ENCODE peak calls at places on chromosomes 16 and 17, in four cellular contexts. G is IMR-90, H is mesendoderm, Z is H1. P is an unnamed sample.

GRCh38 chr16:16127469-16128116 is 95.7 kb downstream of the ABCC6 start:
- DNase-seq in G (peak), H (peak), Z (peak), P (peak)

GRCh38 chr16:81677375-81677737 is 101.7 kb upstream of the PLCG2 start:
- DNase-seq in G (no peak), H (no peak), Z (no peak), P (no peak)

GRCh38 chr17:65532491-65532890 is 29.0 kb downstream of the AXIN2 start:
- DNase-seq in G (no peak), H (no peak), Z (no peak), P (no peak)

GRCh38 chr16:80687606-80688005 is 116.8 kb downstream of the CDYL2 start:
- DNase-seq in G (peak), H (no peak), Z (no peak), P (no peak)

GRCh38 chr16:28326881-28327610 is 34.7 kb downstream of the SBK1 start:
- DNase-seq in G (peak), H (peak), Z (no peak), P (peak)

GRCh38 chr17:48494335-48494734 is 36.5 kb downstream of the HOXB1 start:
- DNase-seq in G (peak), H (no peak), Z (no peak), P (no peak)

GRCh38 chr16:66382171-66382965 is 15.9 kb downstream of the CDH5 start:
- DNase-seq in G (peak), H (peak), Z (peak), P (peak)

GRCh38 chr17:59154335-59154720 is 658 bp downstream of the SKA2 start:
- DNase-seq in G (peak), H (peak), Z (no peak), P (no peak)

GRCh38 chr17:43579570-43580140 is 33.5 kb upstream of the ETV4 start:
- DNase-seq in G (peak), H (no peak), Z (no peak), P (no peak)

GRCh38 chr16:46812781-46813555 is 18.0 kb downstream of the C16orf87 start:
- DNase-seq in G (no peak), H (no peak), Z (no peak), P (no peak)

GRCh38 chr17:45108051-45108450 is 24.3 kb downstream of the PLCD3 start:
- DNase-seq in G (no peak), H (no peak), Z (no peak), P (no peak)
- H3K56ac ChIP-seq in G (no peak), H (no peak), Z (no peak), P (no peak)

GRCh38 chr17:80769516-80769915 is 222.1 kb upstream of the CHMP6 start:
- DNase-seq in G (no peak), H (no peak), Z (no peak), P (no peak)

GRCh38 chr17:80768936-80769335 is 222.7 kb upstream of the CHMP6 start:
- DNase-seq in G (no peak), H (no peak), Z (no peak), P (no peak)

GRCh38 chr17:80771612-80772005 is 220.0 kb upstream of the CHMP6 start:
- DNase-seq in G (no peak), H (no peak), Z (no peak), P (peak)

GRCh38 chr17:80770881-80771611 is 220.6 kb upstream of the CHMP6 start:
- DNase-seq in G (no peak), H (no peak), Z (no peak), P (peak)

GRCh38 chr17:80769936-80770625 is 221.6 kb upstream of the CHMP6 start:
- DNase-seq in G (no peak), H (no peak), Z (no peak), P (no peak)
- H3K56ac ChIP-seq in G (no peak), H (no peak), Z (no peak), P (no peak)

GRCh38 chr17:49749730-49750129 is 14.2 kb downstream of the FAM117A start:
- DNase-seq in G (no peak), H (no peak), Z (no peak), P (no peak)
- H3K56ac ChIP-seq in G (no peak), H (no peak), Z (no peak), P (no peak)

GRCh38 chr16:85200471-85201278 is 88.4 kb upstream of the CIBAR2 start:
- DNase-seq in G (no peak), H (no peak), Z (no peak), P (no peak)
- H3K56ac ChIP-seq in G (peak), H (no peak), Z (no peak), P (no peak)

DNA sequence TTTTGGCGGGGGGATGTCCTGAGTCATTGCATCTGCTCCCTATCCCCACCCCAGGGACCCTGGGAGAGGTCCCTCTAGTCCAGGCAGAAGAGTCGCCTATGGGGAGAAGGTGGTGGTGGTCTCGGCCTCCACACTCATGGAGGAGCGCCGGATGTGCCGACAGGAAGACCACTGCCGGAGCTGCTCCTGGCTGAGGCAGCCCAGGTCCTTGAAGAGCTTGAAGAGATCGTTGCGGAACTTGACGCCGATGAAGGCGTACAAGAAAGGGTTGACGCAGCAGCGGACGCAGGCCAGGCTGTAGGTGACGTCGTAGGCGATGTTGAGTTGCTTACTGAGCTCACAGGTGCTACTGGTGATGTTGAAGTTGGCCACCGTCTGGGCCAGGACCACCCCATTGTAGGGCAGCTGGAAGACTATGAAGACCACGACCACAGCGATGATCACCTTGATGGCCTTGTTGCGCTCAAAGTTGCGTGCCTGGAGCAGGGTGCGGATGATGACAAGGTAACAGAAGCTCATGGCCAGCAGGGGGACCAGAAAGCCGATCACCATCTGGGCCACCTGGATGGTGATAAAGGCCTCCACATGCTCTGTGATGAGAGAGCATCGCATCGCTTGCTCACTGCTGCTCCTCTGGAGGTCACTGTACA is 10.5 kb downstream of the CCR7 start:
- DNase-seq in G (no peak), H (no peak), Z (no peak), P (peak)
- H3K56ac ChIP-seq in G (no peak), H (no peak), Z (no peak), P (no peak)

GRCh38 chr17:63106050-63106449 is 140.0 kb downstream of the TANC2 start:
- DNase-seq in G (no peak), H (no peak), Z (no peak), P (no peak)
- H3K56ac ChIP-seq in G (no peak), H (no peak), Z (no peak), P (no peak)

DNA sequence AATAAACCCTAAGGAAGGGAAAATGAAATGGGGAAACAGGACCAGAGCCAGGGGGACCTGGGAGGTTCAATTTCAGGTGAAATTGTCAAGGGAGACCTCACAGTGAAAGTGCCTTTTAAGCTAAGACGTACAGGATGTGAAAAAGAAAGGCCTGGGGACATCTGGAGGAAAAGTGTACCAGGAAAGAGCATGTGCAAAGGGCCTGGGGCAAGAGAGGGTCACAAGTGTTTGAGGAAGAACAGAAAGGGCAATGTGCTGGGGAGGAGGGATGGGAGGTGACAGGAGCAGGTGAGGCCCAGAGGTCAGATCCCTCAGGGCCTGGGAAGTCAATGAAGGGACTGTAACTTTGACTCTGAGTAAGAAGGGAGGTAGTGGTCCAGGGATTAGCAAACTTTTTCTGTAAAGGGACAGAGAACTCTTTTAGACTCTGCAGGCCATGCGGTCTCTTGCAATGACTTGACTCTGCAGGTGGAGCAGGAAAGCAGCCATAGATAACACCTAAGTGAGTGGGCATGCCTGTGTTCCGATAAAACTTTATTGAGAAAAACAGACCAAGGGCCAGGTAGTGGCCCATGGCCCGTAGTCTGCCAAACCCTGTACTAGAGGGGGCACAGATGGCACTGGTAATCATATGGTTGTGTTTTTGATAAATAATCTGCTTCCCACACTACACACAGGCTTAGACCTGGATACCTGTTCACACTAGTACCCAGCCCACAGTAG is 93.8 kb downstream of the LITAF start:
- DNase-seq in G (no peak), H (no peak), Z (no peak), P (no peak)
- H3K56ac ChIP-seq in G (no peak), H (peak), Z (peak), P (no peak)

GRCh38 chr17:72665841-72666518 is 426.5 kb downstream of the SLC39A11 start:
- DNase-seq in G (peak), H (no peak), Z (no peak), P (no peak)
- H3K56ac ChIP-seq in G (no peak), H (no peak), Z (no peak), P (no peak)

GRCh38 chr17:45189002-45189401 is 27.3 kb downstream of the HEXIM2 start:
- DNase-seq in G (no peak), H (no peak), Z (no peak), P (no peak)

GRCh38 chr17:45186955-45187354 is 25.3 kb downstream of the HEXIM2 start:
- DNase-seq in G (no peak), H (no peak), Z (no peak), P (no peak)

GRCh38 chr17:45184144-45184543 is 22.5 kb downstream of the HEXIM2 start:
- DNase-seq in G (no peak), H (no peak), Z (no peak), P (no peak)
- H3K56ac ChIP-seq in G (no peak), H (no peak), Z (no peak), P (no peak)

P was measured in H9.